ENCODE peak calls at places on chromosomes 6 and 20, in ten cellular contexts. T is psoas muscle, F is PC-3, J is MCF 10A, U is foreskin fibroblast, V is astrocyte, D is upper lobe of right lung, H is fibroblast of the aortic adventitia, K is OCI-LY7, M is heart right ventricle. R is an unnamed sample.

GRCh38 chr6:155040946-155041345 is 45.8 kb downstream of the TIAM2 start:
- DNase-seq in M (no peak), F (no peak), J (no peak), D (no peak), H (no peak), V (no peak), U (no peak), K (no peak), T (no peak), R (no peak)

GRCh38 chr6:143146186-143146831 is 85.6 kb downstream of the AIG1 start:
- DNase-seq in V (no peak), T (no peak), D (no peak), K (no peak), M (no peak), U (no peak), J (no peak), F (no peak), H (no peak), R (no peak)

GRCh38 chr20:50304883-50305635 is 114.4 kb downstream of the CEBPB start:
- DNase-seq in H (peak; percentile 98), D (peak; percentile 81), K (no peak), U (peak; percentile 100), J (peak; percentile 59), T (peak; percentile 94), F (no peak), M (peak; percentile 84), V (peak; percentile 94), R (no peak)

GRCh38 chr20:33540427-33540826 is 50.5 kb downstream of the CBFA2T2 start:
- DNase-seq in V (no peak), M (no peak), H (no peak), U (no peak), F (no peak), T (no peak), D (no peak), K (no peak), J (no peak), R (no peak)

GRCh38 chr6:36290668-36291620 is 21.1 kb downstream of the PNPLA1 start:
- DNase-seq in K (no peak), M (no peak), U (peak; percentile 64), F (peak; percentile 23), H (peak; percentile 40), D (no peak), J (peak; percentile 84), V (no peak), T (no peak), R (peak; percentile 6)

GRCh38 chr6:47495207-47495606 is 17.6 kb downstream of the CD2AP start:
- DNase-seq in U (no peak), H (no peak), V (no peak), F (no peak), D (no peak), K (no peak), J (no peak), T (no peak), M (no peak), R (no peak)

GRCh38 chr6:132598473-132598872 is 8.9 kb upstream of the TAAR5 start:
- DNase-seq in U (peak; percentile 4), F (peak; percentile 38), M (no peak), J (peak; percentile 51), H (no peak), T (no peak), K (peak; percentile 46), V (no peak), D (no peak), R (peak; percentile 3)

GRCh38 chr6:81940451-81940850 is 188.0 kb upstream of the TENT5A start:
- DNase-seq in K (no peak), U (no peak), M (no peak), J (no peak), T (no peak), V (peak; percentile 58), H (no peak), D (no peak), F (peak; percentile 7), R (no peak)

GRCh38 chr20:12827796-12828406 is 180.9 kb upstream of the SPTLC3 start:
- DNase-seq in M (no peak), V (no peak), H (no peak), J (no peak), T (no peak), F (no peak), U (no peak), K (no peak), D (no peak), R (no peak)

GRCh38 chr6:75467906-75468460 is 25.6 kb downstream of the FILIP1 start:
- DNase-seq in H (no peak), J (no peak), T (no peak), M (no peak), U (no peak), K (no peak), F (no peak), V (no peak), D (no peak), R (no peak)

GRCh38 chr6:46323966-46324622 is 153.3 kb upstream of the ENPP5 start:
- DNase-seq in J (no peak), D (no peak), H (no peak), F (no peak), M (no peak), U (no peak), V (no peak), T (no peak), K (no peak), R (no peak)

GRCh38 chr6:17045581-17046322 is 56.1 kb upstream of the STMND1 start:
- DNase-seq in J (no peak), D (no peak), U (peak; percentile 82), T (no peak), M (no peak), F (peak; percentile 9), H (peak; percentile 65), V (peak; percentile 63), K (no peak), R (no peak)

GRCh38 chr6:164897523-164898094 is 411.8 kb downstream of the C6orf118 start:
- DNase-seq in D (no peak), M (no peak), V (no peak), K (peak; percentile 1), U (no peak), T (no peak), F (peak; percentile 25), J (peak; percentile 7), H (no peak), R (no peak)

GRCh38 chr6:64224819-64225218 is 589.2 kb downstream of the PHF3 start:
- DNase-seq in T (no peak), M (peak; percentile 20), D (no peak), J (peak; percentile 74), F (no peak), H (peak; percentile 54), U (no peak), K (no peak), V (no peak), R (no peak)

GRCh38 chr6:89562114-89562815 is 76.3 kb downstream of the LYRM2 start:
- DNase-seq in H (peak; percentile 10), D (no peak), U (peak; percentile 6), M (no peak), F (no peak), T (no peak), V (no peak), K (no peak), J (no peak), R (no peak)

GRCh38 chr20:31260326-31260932 is 3.0 kb downstream of the DEFB115 start:
- DNase-seq in D (no peak), H (no peak), V (no peak), U (no peak), K (peak; percentile 34), J (peak; percentile 27), F (peak; percentile 49), M (no peak), T (no peak), R (peak; percentile 3)
- TF ChIP-seq CTCF in D (peak; percentile 47), H (no peak), V (peak; percentile 9), U (no peak), K (peak; percentile 83), J (peak; percentile 58), F (peak; percentile 70), M (peak; percentile 7), T (no peak), R (peak; percentile 55)

GRCh38 chr6:41462980-41463930 is 82.9 kb upstream of the FOXP4 start:
- DNase-seq in D (peak; percentile 88), J (peak; percentile 68), T (peak; percentile 66), M (peak; percentile 74), H (peak; percentile 79), F (peak; percentile 70), U (peak; percentile 64), K (peak; percentile 42), V (peak; percentile 62), R (peak; percentile 58)
- TF ChIP-seq CTCF in D (peak; percentile 70), J (peak; percentile 43), T (peak; percentile 65), M (peak; percentile 76), H (peak; percentile 78), F (peak; percentile 72), U (peak; percentile 76), K (peak; percentile 78), V (peak; percentile 59), R (peak; percentile 53)

GRCh38 chr6:163419413-163420314 is 5.1 kb downstream of the QKI start:
- DNase-seq in K (no peak), J (peak; percentile 32), F (peak; percentile 28), V (peak; percentile 68), M (no peak), U (peak; percentile 53), H (peak; percentile 60), D (no peak), T (no peak), R (no peak)

GRCh38 chr6:163420315-163420667 is 5.8 kb downstream of the QKI start:
- DNase-seq in H (peak; percentile 20), F (no peak), T (no peak), M (no peak), J (no peak), K (no peak), V (no peak), U (no peak), D (no peak), R (no peak)

GRCh38 chr6:163427498-163428254 is 13.2 kb downstream of the QKI start:
- DNase-seq in K (peak; percentile 31), T (no peak), H (peak; percentile 88), U (peak; percentile 69), M (no peak), F (peak; percentile 47), V (peak; percentile 71), J (peak; percentile 81), D (no peak), R (no peak)

GRCh38 chr6:163422574-163422973 is 8.1 kb downstream of the QKI start:
- DNase-seq in T (no peak), K (no peak), F (no peak), J (no peak), V (no peak), H (no peak), U (no peak), D (no peak), M (no peak), R (no peak)

DNA sequence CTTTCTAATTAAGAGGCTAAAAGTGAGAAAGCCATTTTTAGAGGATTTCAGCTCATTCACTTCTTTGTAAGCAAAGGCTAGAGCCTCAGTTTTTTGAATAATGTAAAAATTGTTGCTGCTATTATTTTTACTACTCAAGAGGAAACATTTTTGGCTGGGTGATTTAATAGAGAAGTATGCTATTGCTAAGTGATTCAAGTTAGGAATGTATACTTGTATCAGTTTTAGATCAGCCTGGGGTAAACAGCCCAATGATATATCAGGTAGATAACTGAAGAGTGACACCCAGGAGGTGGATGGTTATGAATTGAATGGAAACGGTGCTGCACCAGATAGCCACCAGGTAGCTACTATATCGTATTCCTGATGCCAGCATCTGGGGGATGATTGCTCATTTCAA is 9.2 kb downstream of the QKI start:
- DNase-seq in J (no peak), F (no peak), U (peak; percentile 36), M (no peak), K (no peak), H (no peak), V (no peak), T (no peak), D (no peak), R (no peak)
- TF ChIP-seq CTCF in J (no peak), F (no peak), U (no peak), M (no peak), K (no peak), H (no peak), V (no peak), T (no peak), D (no peak), R (no peak)

GRCh38 chr20:62952373-62953166 is at the start of gene SLC17A9:
- DNase-seq in M (no peak), T (peak; percentile 74), F (no peak), J (no peak), U (peak; percentile 83), D (peak; percentile 93), K (no peak), H (no peak), V (peak; percentile 10), R (peak; percentile 88)
- TF ChIP-seq CTCF in M (no peak), T (no peak), F (no peak), J (no peak), U (no peak), D (peak; percentile 10), K (no peak), H (no peak), V (no peak), R (no peak)